ENCODE peak calls at places on chromosomes 11 and 22, in six cellular contexts. Y, O, P, I, U and K are unnamed samples.
A peak's percentile ranks its signal among the peaks of the same experiment; 100 is the strongest.

GRCh38 chr11:90805172-90805571 is 582.3 kb upstream of the CHORDC1 start:
- DNase-seq in P (no peak), O (no peak), Y (peak; percentile 1), U (peak; percentile 56), I (no peak), K (peak; percentile 13)

GRCh38 chr11:29336727-29337212 is 680.1 kb downstream of the KCNA4 start:
- DNase-seq in P (peak; percentile 87), Y (no peak), I (peak; percentile 32), U (no peak), O (no peak), K (no peak)

GRCh38 chr11:8005556-8005955 is 18.4 kb downstream of the EIF3F start:
- DNase-seq in I (no peak), O (no peak), P (no peak), Y (no peak), U (no peak), K (no peak)

GRCh38 chr11:2774173-2775082 is 74.6 kb upstream of the KCNQ1OT1 start:
- DNase-seq in Y (no peak), P (no peak), U (no peak), I (no peak), O (no peak), K (no peak)

GRCh38 chr11:31795706-31796522 is 15.2 kb downstream of the PAX6 start:
- DNase-seq in U (no peak), I (no peak), P (no peak), Y (no peak), O (no peak), K (no peak)

GRCh38 chr22:28407645-28408044 is 272.0 kb downstream of the TTC28 start:
- DNase-seq in P (no peak), I (no peak), U (no peak), Y (no peak), O (no peak), K (no peak)

GRCh38 chr11:64267207-64267945 is 16.0 kb downstream of the PLCB3 start:
- DNase-seq in O (no peak), U (no peak), Y (no peak), I (no peak), P (no peak), K (no peak)

GRCh38 chr11:19432370-19433163 is 191.8 kb upstream of the E2F8 start:
- DNase-seq in P (peak; percentile 93), U (peak; percentile 50), I (peak; percentile 91), Y (peak; percentile 81), O (peak; percentile 77), K (peak; percentile 30)

GRCh38 chr11:129699711-129700304 is 115.8 kb upstream of the TMEM45B start:
- DNase-seq in I (no peak), Y (peak; percentile 21), P (no peak), O (no peak), U (peak; percentile 40), K (no peak)

GRCh38 chr22:47287516-47287915 is 525.1 kb downstream of the TBC1D22A start:
- DNase-seq in U (no peak), I (no peak), Y (no peak), O (no peak), P (no peak), K (no peak)

GRCh38 chr11:57336111-57336666 is 497 bp upstream of the SSRP1 start:
- DNase-seq in U (no peak), O (no peak), Y (no peak), I (no peak), P (no peak), K (no peak)

GRCh38 chr11:114188851-114189570 is 107.2 kb upstream of the NNMT start:
- DNase-seq in I (no peak), Y (no peak), O (no peak), U (no peak), P (no peak), K (no peak)
- TF ChIP-seq CTCF in I (no peak), Y (no peak), O (no peak), U (no peak), P (no peak), K (no peak)

DNA sequence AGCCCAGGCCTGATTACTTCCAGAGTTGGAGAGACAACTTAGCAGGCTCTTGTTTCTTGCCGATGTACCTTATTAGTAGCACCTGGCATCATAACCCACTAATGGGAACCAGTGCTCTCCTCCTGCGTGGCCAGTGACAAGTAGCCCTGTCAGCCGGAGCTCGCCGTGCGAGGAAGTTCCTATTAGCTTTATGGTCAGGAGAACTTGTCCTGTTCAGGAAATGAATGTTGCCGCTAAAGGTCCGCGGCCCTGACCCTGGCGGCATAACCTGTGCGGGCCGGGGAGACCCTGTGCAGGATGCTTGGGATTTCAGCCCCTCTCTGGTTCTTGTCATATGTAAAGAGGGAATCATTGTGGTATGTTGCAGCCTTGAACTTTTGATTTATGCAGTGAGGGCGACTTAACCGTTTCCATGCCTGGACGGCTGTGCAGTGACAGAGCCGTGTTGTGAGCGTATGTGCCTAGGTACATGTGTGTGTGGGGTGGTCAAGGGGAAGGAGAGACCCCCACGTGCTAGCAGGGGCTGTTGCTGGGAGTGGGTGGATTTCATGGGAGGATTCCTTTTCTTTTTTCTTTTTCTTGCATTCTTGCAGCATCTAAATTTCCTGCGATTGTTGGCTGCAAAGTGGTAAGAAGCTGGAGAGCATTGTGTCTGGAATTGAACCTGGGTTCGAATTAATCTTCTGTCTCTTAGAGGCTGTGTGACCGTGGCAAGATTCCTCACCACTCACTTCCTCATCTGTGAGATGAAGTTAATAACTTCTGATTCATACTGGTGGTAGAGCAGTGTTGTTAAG is 15.2 kb downstream of the ZBTB16 start:
- DNase-seq in P (no peak), U (no peak), O (no peak), Y (no peak), I (no peak), K (no peak)
- H3K4me3 ChIP-seq in P (no peak overlapping the region), U (no peak overlapping the region), O (no peak overlapping the region), Y (no peak overlapping the region), I (no peak overlapping the region), K (no peak overlapping the region)

GRCh38 chr11:65329944-65330403 is 3.7 kb upstream of the DPF2 start:
- DNase-seq in Y (peak; percentile 64), I (peak; percentile 96), P (peak; percentile 68), O (peak; percentile 96), U (peak; percentile 77), K (peak; percentile 64)
- TF ChIP-seq CTCF in Y (peak; percentile 79), I (peak; percentile 68), P (peak; percentile 87), O (peak; percentile 95), U (peak; percentile 73), K (peak; percentile 78)

GRCh38 chr11:110093407-110094297 is 460 bp downstream of the ZC3H12C start:
- DNase-seq in O (no peak), U (no peak), P (peak; percentile 52), I (peak; percentile 79), Y (peak; percentile 63), K (no peak)

GRCh38 chr11:110095554-110095953 is 2.4 kb downstream of the ZC3H12C start:
- DNase-seq in U (peak; percentile 70), P (no peak), O (no peak), I (no peak), Y (peak; percentile 77), K (no peak)

GRCh38 chr11:110096369-110096976 is 3.3 kb downstream of the ZC3H12C start:
- DNase-seq in U (peak; percentile 52), Y (no peak), O (no peak), I (no peak), P (no peak), K (no peak)

GRCh38 chr11:110092577-110093406 is at the start of gene ZC3H12C:
- DNase-seq in Y (peak; percentile 95), O (no peak), I (peak; percentile 95), U (peak; percentile 84), P (peak; percentile 79), K (no peak)

DNA sequence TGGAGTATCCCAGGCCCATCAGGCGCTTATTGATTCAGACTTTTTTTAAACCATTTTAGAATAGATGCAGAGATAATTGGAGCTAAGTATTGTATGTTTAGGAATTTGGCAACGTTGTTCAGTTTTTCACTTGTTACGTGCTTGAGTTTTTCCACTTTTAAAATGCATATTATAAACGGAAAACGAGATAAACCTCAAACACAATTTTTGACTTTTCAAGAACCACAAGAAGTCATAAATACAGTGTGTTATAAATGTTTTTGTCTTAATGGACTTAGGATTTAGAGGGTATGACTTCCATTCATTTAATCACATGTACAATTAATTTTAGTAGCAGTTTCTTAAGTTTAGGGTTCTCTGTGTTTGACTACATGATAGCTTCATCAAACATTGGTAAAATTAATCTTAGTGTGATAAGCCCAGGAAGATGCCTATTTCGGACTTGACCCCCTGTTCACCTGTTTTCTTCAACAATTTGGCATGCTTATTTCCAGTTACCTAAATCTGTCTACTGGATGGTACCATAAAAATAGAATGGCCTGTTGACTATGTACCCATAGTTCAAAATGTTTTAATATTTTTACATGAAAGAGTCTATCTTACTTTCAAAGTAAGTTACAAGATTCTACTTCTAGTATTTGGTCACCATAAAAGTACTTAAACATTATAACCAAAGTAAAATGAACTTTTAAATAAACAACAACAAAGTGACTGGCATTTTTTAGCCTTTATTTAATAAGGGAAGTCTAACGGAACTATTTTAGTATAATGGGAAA is 1.3 kb downstream of the ZC3H12C start:
- DNase-seq in P (no peak), U (no peak), Y (no peak), I (no peak), O (no peak), K (no peak)
- H3K4me3 ChIP-seq in P (peak overlapping the region; percentile 68), U (peak overlapping the region; percentile 82), Y (peak overlapping the region; percentile 73), I (peak overlapping the region; percentile 61), O (no peak overlapping the region), K (peak overlapping the region; percentile 72)

DNA sequence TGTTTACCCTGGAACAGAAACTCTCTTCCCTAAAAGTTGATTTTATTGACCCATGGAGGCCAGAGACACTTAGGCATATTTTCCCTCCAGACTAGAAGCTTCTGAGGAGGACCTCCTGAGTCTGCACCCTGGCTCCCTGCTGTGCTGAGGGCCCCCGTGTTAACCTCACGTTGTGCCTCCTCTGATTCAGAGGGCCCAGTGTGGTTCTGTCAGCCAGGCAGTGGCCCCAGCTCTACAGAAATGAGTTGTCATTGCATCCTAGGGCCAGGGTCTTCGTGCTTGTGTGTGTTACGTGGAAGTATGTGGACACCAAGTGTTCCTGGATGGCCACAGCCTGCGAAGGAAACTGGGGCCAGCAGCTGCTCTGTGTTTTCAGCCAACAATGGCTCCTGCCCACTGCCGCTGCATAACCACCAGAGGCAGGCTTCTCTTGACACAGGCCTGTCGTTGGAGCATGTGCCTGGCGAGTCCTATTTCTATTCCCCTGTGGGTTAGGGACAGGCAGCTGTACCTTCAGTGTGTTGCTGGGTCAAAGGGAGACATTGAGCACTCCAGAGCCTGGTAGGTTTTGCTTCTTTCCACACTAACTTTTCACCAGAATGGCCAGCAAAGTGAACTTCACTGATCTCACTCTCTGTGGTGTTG is 44.5 kb downstream of the MED15 start:
- DNase-seq in I (no peak), O (no peak), U (no peak), P (no peak), Y (no peak), K (no peak)
- TF ChIP-seq CTCF in I (peak; percentile 40), O (no peak), U (no peak), P (peak; percentile 28), Y (peak; percentile 9), K (peak; percentile 25)

GRCh38 chr22:39350803-39351688 is 1.3 kb downstream of the SYNGR1 start:
- DNase-seq in Y (no peak), U (no peak), P (no peak), I (peak; percentile 9), O (no peak), K (no peak)
- H3K4me3 ChIP-seq in Y (no peak overlapping the region), U (no peak overlapping the region), P (peak overlapping the region; percentile 58), I (peak overlapping the region; percentile 78), O (peak overlapping the region; percentile 75), K (peak overlapping the region; percentile 64)